ENCODE peak calls at places on chromosomes 13 and 19, in nine cellular contexts. One of them, this sample, is unnamed.

GRCh38 chr13:94188173-94188869 is 291.2 kb downstream of the DCT start:
- DNase-seq in tibial nerve: no peak
- DNase-seq in heart left ventricle: no peak
- DNase-seq in colonic mucosa: no peak
- DNase-seq in tibial artery: no peak
- DNase-seq in heart right ventricle: no peak
- DNase-seq in K562: no peak
- DNase-seq in prostate gland: no peak
- DNase-seq in stomach: no peak
- DNase-seq in this sample: no peak

GRCh38 chr13:49082653-49083536 is 107.2 kb downstream of the FNDC3A start:
- DNase-seq in tibial nerve: no peak
- DNase-seq in heart left ventricle: no peak
- DNase-seq in colonic mucosa: no peak
- DNase-seq in tibial artery: no peak
- DNase-seq in heart right ventricle: no peak
- DNase-seq in K562: no peak
- DNase-seq in prostate gland: no peak
- DNase-seq in stomach: no peak
- DNase-seq in this sample: peak; percentile 72

GRCh38 chr19:16880884-16881554 is 7.8 kb upstream of the F2RL3 start:
- DNase-seq in tibial nerve: no peak
- DNase-seq in heart left ventricle: no peak
- DNase-seq in colonic mucosa: no peak
- DNase-seq in tibial artery: no peak
- DNase-seq in heart right ventricle: no peak
- DNase-seq in K562: no peak
- DNase-seq in prostate gland: no peak
- DNase-seq in stomach: no peak
- DNase-seq in this sample: no peak

GRCh38 chr19:29715695-29716581 is 877 bp upstream of the C19orf12 start:
- DNase-seq in tibial nerve: no peak
- DNase-seq in heart left ventricle: no peak
- DNase-seq in colonic mucosa: peak; percentile 59
- DNase-seq in tibial artery: no peak
- DNase-seq in heart right ventricle: no peak
- DNase-seq in K562: no peak
- DNase-seq in prostate gland: no peak
- DNase-seq in stomach: no peak
- DNase-seq in this sample: no peak

GRCh38 chr13:100602472-100603142 is 14.0 kb upstream of the GGACT start:
- DNase-seq in tibial nerve: no peak
- DNase-seq in heart left ventricle: no peak
- DNase-seq in colonic mucosa: no peak
- DNase-seq in tibial artery: no peak
- DNase-seq in heart right ventricle: no peak
- DNase-seq in K562: no peak
- DNase-seq in prostate gland: no peak
- DNase-seq in stomach: no peak
- DNase-seq in this sample: no peak

GRCh38 chr19:12294308-12295158 is at the start of gene ZNF44:
- DNase-seq in tibial nerve: peak; percentile 98
- DNase-seq in heart left ventricle: peak; percentile 98
- DNase-seq in colonic mucosa: peak; percentile 99
- DNase-seq in tibial artery: peak; percentile 99
- DNase-seq in heart right ventricle: peak; percentile 97
- DNase-seq in K562: peak; percentile 94
- DNase-seq in prostate gland: peak; percentile 99
- DNase-seq in stomach: peak; percentile 99
- DNase-seq in this sample: peak; percentile 97

GRCh38 chr19:19305696-19306095 is 14.6 kb downstream of the SUGP1 start:
- DNase-seq in tibial nerve: no peak
- DNase-seq in heart left ventricle: no peak
- DNase-seq in colonic mucosa: no peak
- DNase-seq in tibial artery: no peak
- DNase-seq in heart right ventricle: no peak
- DNase-seq in K562: no peak
- DNase-seq in prostate gland: no peak
- DNase-seq in stomach: no peak
- DNase-seq in this sample: no peak

GRCh38 chr19:13693933-13694332 is 70.4 kb upstream of the MRI1 start:
- DNase-seq in tibial nerve: no peak
- DNase-seq in heart left ventricle: no peak
- DNase-seq in colonic mucosa: no peak
- DNase-seq in tibial artery: no peak
- DNase-seq in heart right ventricle: no peak
- DNase-seq in K562: no peak
- DNase-seq in prostate gland: no peak
- DNase-seq in stomach: no peak
- DNase-seq in this sample: no peak

DNA sequence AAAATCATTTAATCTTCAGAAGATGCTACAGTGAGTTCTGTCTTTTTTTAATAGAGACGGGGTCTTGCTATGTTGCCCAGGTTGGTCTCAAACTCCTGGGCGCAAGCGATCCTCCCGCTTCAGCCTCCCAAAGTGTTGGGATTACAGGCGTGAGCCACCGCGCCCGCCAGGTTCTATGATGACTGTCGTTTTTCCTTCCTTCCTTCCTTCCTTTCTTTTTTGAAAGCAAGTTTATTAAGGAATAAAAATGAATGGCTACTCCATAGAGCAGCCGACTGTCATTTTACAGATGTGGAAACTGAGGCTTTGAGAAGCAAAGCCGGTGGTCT is 511 bp upstream of the GAMT start:
- DNase-seq in tibial nerve: no peak
- DNase-seq in heart left ventricle: no peak
- DNase-seq in colonic mucosa: no peak
- DNase-seq in tibial artery: no peak
- DNase-seq in heart right ventricle: no peak
- DNase-seq in K562: no peak
- DNase-seq in prostate gland: no peak
- DNase-seq in stomach: no peak
- DNase-seq in this sample: no peak
- H3K4me3 ChIP-seq in tibial nerve: peak overlapping the region; percentile 59
- H3K4me3 ChIP-seq in heart left ventricle: no peak overlapping the region
- H3K4me3 ChIP-seq in colonic mucosa: peak overlapping the region; percentile 41
- H3K4me3 ChIP-seq in tibial artery: peak overlapping the region; percentile 59
- H3K4me3 ChIP-seq in heart right ventricle: peak overlapping the region; percentile 79
- H3K4me3 ChIP-seq in K562: peak overlapping the region; percentile 57
- H3K4me3 ChIP-seq in prostate gland: peak overlapping the region; percentile 65
- H3K4me3 ChIP-seq in stomach: peak overlapping the region; percentile 61
- H3K4me3 ChIP-seq in this sample: peak overlapping the region; percentile 79

DNA sequence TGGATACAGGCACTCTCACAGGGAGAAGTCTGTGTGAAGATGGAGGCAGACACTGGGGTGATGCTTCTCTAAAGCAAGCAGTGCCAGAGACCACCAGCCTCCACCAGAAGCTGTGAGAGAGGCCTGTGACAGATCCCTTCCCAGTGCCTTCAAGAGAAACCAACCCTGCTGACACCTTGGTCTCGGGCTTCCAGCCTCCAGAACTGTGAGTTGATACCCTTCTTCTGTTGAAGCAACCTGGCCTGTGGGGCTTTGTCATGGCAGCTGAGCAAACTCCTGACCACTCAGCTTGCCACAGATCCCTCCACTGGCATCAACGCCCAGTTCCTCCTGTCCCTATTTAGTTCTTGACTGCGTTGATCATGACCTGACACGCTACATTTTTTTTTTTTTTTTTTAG is 29.0 kb downstream of the ELAVL1 start:
- DNase-seq in tibial nerve: no peak
- DNase-seq in heart left ventricle: no peak
- DNase-seq in colonic mucosa: no peak
- DNase-seq in tibial artery: no peak
- DNase-seq in heart right ventricle: no peak
- DNase-seq in K562: no peak
- DNase-seq in prostate gland: no peak
- DNase-seq in stomach: no peak
- DNase-seq in this sample: no peak
- H3K36me3 ChIP-seq in tibial nerve: peaks cover 23% of the 10 kb centered on the region
- H3K36me3 ChIP-seq in heart left ventricle: peaks cover 80% of the 10 kb centered on the region
- H3K36me3 ChIP-seq in colonic mucosa: peaks cover 10% of the 10 kb centered on the region
- H3K36me3 ChIP-seq in tibial artery: peaks cover 84% of the 10 kb centered on the region
- H3K36me3 ChIP-seq in heart right ventricle: peaks cover 7% of the 10 kb centered on the region
- H3K36me3 ChIP-seq in K562: peaks cover 89% of the 10 kb centered on the region
- H3K36me3 ChIP-seq in prostate gland: peaks cover 12% of the 10 kb centered on the region
- H3K36me3 ChIP-seq in stomach: peaks cover 92% of the 10 kb centered on the region
- H3K36me3 ChIP-seq in this sample: peaks cover 66% of the 10 kb centered on the region

GRCh38 chr13:90700340-90700739 is 647.1 kb upstream of the MIR17HG start:
- DNase-seq in tibial nerve: no peak
- DNase-seq in heart left ventricle: no peak
- DNase-seq in colonic mucosa: no peak
- DNase-seq in tibial artery: no peak
- DNase-seq in heart right ventricle: no peak
- DNase-seq in K562: no peak
- DNase-seq in prostate gland: no peak
- DNase-seq in stomach: no peak
- DNase-seq in this sample: no peak

GRCh38 chr13:90696254-90696653 is 651.2 kb upstream of the MIR17HG start:
- DNase-seq in tibial nerve: no peak
- DNase-seq in heart left ventricle: no peak
- DNase-seq in colonic mucosa: no peak
- DNase-seq in tibial artery: no peak
- DNase-seq in heart right ventricle: no peak
- DNase-seq in K562: no peak
- DNase-seq in prostate gland: no peak
- DNase-seq in stomach: no peak
- DNase-seq in this sample: peak; percentile 12

GRCh38 chr13:90696656-90697055 is 650.8 kb upstream of the MIR17HG start:
- DNase-seq in tibial nerve: no peak
- DNase-seq in heart left ventricle: no peak
- DNase-seq in colonic mucosa: no peak
- DNase-seq in tibial artery: no peak
- DNase-seq in heart right ventricle: no peak
- DNase-seq in K562: no peak
- DNase-seq in prostate gland: no peak
- DNase-seq in stomach: no peak
- DNase-seq in this sample: no peak

GRCh38 chr13:90702050-90702449 is 645.4 kb upstream of the MIR17HG start:
- DNase-seq in tibial nerve: no peak
- DNase-seq in heart left ventricle: no peak
- DNase-seq in colonic mucosa: no peak
- DNase-seq in tibial artery: no peak
- DNase-seq in heart right ventricle: no peak
- DNase-seq in K562: no peak
- DNase-seq in prostate gland: no peak
- DNase-seq in stomach: no peak
- DNase-seq in this sample: no peak

DNA sequence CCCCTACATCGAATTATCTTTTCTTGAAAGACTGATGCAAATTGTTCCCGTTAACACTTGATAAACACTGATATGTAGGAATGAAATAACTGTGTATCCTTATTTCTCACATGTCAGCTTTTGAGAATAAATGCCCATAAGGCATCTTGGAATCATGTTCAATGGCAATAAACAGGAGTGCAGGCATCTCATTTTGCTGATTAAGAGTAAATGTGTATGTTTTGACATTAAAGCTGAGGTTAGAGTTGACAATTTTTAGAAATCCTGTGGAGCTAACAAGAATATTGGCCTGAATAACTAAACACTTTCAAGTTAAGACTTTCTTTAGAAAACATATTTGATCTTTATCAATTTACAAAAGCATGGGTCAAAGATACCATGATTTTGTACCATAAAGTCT is 646.2 kb upstream of the MIR17HG start:
- DNase-seq in tibial nerve: no peak
- DNase-seq in heart left ventricle: no peak
- DNase-seq in colonic mucosa: no peak
- DNase-seq in tibial artery: no peak
- DNase-seq in heart right ventricle: no peak
- DNase-seq in K562: no peak
- DNase-seq in prostate gland: no peak
- DNase-seq in stomach: no peak
- DNase-seq in this sample: no peak
- H3K9me3 ChIP-seq in tibial nerve: no peaks in the 10 kb centered on the region
- H3K9me3 ChIP-seq in heart left ventricle: no peaks in the 10 kb centered on the region
- H3K9me3 ChIP-seq in colonic mucosa: no peaks in the 10 kb centered on the region
- H3K9me3 ChIP-seq in tibial artery: no peaks in the 10 kb centered on the region
- H3K9me3 ChIP-seq in heart right ventricle: peaks cover 7% of the 10 kb centered on the region
- H3K9me3 ChIP-seq in K562: no peaks in the 10 kb centered on the region
- H3K9me3 ChIP-seq in prostate gland: no peaks in the 10 kb centered on the region
- H3K9me3 ChIP-seq in stomach: no peaks in the 10 kb centered on the region
- H3K9me3 ChIP-seq in this sample: no peaks in the 10 kb centered on the region

GRCh38 chr19:50205681-50206138 is 2.3 kb downstream of the MYH14 start:
- DNase-seq in tibial nerve: no peak
- DNase-seq in heart left ventricle: no peak
- DNase-seq in colonic mucosa: peak; percentile 94
- DNase-seq in tibial artery: no peak
- DNase-seq in heart right ventricle: no peak
- DNase-seq in K562: no peak
- DNase-seq in prostate gland: peak; percentile 34
- DNase-seq in stomach: peak; percentile 85
- DNase-seq in this sample: no peak

GRCh38 chr19:50204081-50204428 is 633 bp downstream of the MYH14 start:
- DNase-seq in tibial nerve: no peak
- DNase-seq in heart left ventricle: no peak
- DNase-seq in colonic mucosa: no peak
- DNase-seq in tibial artery: no peak
- DNase-seq in heart right ventricle: no peak
- DNase-seq in K562: no peak
- DNase-seq in prostate gland: no peak
- DNase-seq in stomach: no peak
- DNase-seq in this sample: no peak

GRCh38 chr19:50203281-50204080 is at the start of gene MYH14:
- DNase-seq in tibial nerve: peak; percentile 68
- DNase-seq in heart left ventricle: peak; percentile 88
- DNase-seq in colonic mucosa: peak; percentile 91
- DNase-seq in tibial artery: no peak
- DNase-seq in heart right ventricle: peak; percentile 85
- DNase-seq in K562: peak; percentile 95
- DNase-seq in prostate gland: peak; percentile 97
- DNase-seq in stomach: peak; percentile 96
- DNase-seq in this sample: peak; percentile 3

GRCh38 chr19:50206191-50206590 is 2.8 kb downstream of the MYH14 start:
- DNase-seq in tibial nerve: no peak
- DNase-seq in heart left ventricle: peak; percentile 33
- DNase-seq in colonic mucosa: peak; percentile 71
- DNase-seq in tibial artery: no peak
- DNase-seq in heart right ventricle: no peak
- DNase-seq in K562: no peak
- DNase-seq in prostate gland: no peak
- DNase-seq in stomach: no peak
- DNase-seq in this sample: no peak

DNA sequence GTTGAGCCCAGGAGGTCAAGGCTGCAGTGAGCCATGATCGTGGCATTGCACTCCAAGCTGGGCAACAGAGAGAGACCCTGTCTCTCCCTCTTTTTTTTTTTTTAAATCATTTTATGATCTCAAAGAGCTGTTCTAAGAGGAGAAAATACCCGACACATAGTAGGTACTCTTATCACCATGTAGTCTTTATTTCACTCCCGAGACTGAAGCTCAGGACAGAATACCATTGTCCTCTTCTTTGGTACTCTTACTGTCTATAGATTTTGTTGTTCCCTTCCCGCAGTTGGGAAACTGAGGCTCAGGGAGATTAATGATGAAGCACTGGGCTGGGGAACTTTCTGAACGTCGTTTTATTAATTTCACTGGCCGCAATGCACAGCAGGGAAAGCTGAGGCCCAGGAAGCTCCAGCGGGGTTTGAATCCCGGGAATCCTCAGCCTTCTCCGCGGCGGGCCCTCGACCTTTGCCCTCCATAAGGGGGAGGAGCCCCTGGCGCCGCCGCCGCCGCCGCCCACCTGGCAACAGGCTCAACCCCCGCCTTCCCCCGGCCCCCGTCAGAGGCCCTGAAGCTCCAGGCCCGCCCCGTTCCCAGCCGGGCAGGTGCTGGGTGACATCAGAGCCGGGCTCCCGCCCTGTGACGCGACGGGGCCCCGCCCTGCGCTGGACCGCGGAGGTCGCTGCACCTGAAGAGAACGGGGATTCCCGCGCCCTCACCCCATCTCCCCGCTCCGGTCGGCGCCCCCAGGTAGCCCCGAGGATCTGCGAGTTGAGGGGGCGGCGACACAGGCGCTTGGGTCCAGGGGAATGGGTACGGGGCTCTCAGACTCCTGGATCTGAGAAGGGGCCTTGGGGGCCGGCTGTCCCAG is 1.6 kb downstream of the MYH14 start:
- DNase-seq in tibial nerve: no peak
- DNase-seq in heart left ventricle: peak; percentile 79
- DNase-seq in colonic mucosa: peak; percentile 95
- DNase-seq in tibial artery: no peak
- DNase-seq in heart right ventricle: peak; percentile 71
- DNase-seq in K562: peak; percentile 42
- DNase-seq in prostate gland: peak; percentile 83
- DNase-seq in stomach: peak; percentile 94
- DNase-seq in this sample: no peak
- H3K4me3 ChIP-seq in tibial nerve: peak overlapping the region; percentile 42
- H3K4me3 ChIP-seq in heart left ventricle: peak overlapping the region; percentile 14
- H3K4me3 ChIP-seq in colonic mucosa: peak overlapping the region; percentile 30
- H3K4me3 ChIP-seq in tibial artery: no peak overlapping the region
- H3K4me3 ChIP-seq in heart right ventricle: peak overlapping the region; percentile 39
- H3K4me3 ChIP-seq in K562: no peak overlapping the region
- H3K4me3 ChIP-seq in prostate gland: peak overlapping the region; percentile 20
- H3K4me3 ChIP-seq in stomach: peak overlapping the region; percentile 44
- H3K4me3 ChIP-seq in this sample: peak overlapping the region; percentile 75